ENCODE peak calls at places on chromosomes 12 and 14, in eight cellular contexts. O, M, T, F, C, H, U and Q are unnamed samples.

GRCh38 chr12:105418232-105418631 is 87.7 kb downstream of the C12orf75 start:
- DNase-seq in C (no peak), H (no peak), F (no peak), T (no peak), U (no peak), O (no peak), M (no peak), Q (no peak)

GRCh38 chr14:95359974-95360826 is 40.5 kb upstream of the CLMN start:
- DNase-seq in T (peak; percentile 41), F (no peak), H (no peak), O (peak; percentile 38), M (no peak), C (no peak), U (no peak), Q (no peak)

GRCh38 chr12:113241191-113242017 is 20.1 kb downstream of the TPCN1 start:
- DNase-seq in O (no peak), M (peak; percentile 83), U (peak; percentile 98), C (no peak), H (no peak), T (no peak), F (no peak), Q (peak; percentile 85)

GRCh38 chr12:67705394-67706370 is 57.1 kb downstream of the DYRK2 start:
- DNase-seq in M (no peak), F (no peak), H (no peak), C (no peak), U (no peak), T (no peak), O (no peak), Q (no peak)

GRCh38 chr14:102805454-102805891 is 28.2 kb downstream of the TRAF3 start:
- DNase-seq in U (no peak), M (no peak), T (no peak), O (peak; percentile 48), C (no peak), H (no peak), F (peak; percentile 14), Q (no peak)

GRCh38 chr12:64674367-64674922 is 64.2 kb downstream of the RASSF3 start:
- DNase-seq in T (no peak), H (peak; percentile 65), M (no peak), U (no peak), C (no peak), F (no peak), O (no peak), Q (no peak)

GRCh38 chr14:50037837-50038236 is 78.5 kb downstream of the VCPKMT start:
- DNase-seq in U (no peak), F (no peak), M (no peak), H (no peak), C (no peak), O (no peak), T (no peak), Q (no peak)

GRCh38 chr12:94401326-94401725 is 58.3 kb downstream of the CEP83 start:
- DNase-seq in H (no peak), O (no peak), T (no peak), C (no peak), F (no peak), U (no peak), M (no peak), Q (no peak)

GRCh38 chr14:33287204-33287603 is 348.5 kb downstream of the NPAS3 start:
- DNase-seq in U (no peak), M (peak; percentile 35), H (no peak), O (no peak), C (peak; percentile 52), F (no peak), T (no peak), Q (no peak)

GRCh38 chr12:102300824-102301461 is 103.3 kb upstream of the PMCH start:
- DNase-seq in T (no peak), U (peak; percentile 7), F (no peak), M (peak; percentile 70), O (peak; percentile 43), C (peak; percentile 33), H (no peak), Q (no peak)

GRCh38 chr14:100748403-100748802 is 21.7 kb downstream of the DLK1 start:
- DNase-seq in O (no peak), F (no peak), T (no peak), C (no peak), M (no peak), H (no peak), U (no peak), Q (no peak)

GRCh38 chr12:108856428-108857157 is 790 bp downstream of the SSH1 start:
- DNase-seq in C (no peak), T (no peak), F (no peak), O (no peak), H (peak; percentile 36), M (peak; percentile 54), U (no peak), Q (no peak)

GRCh38 chr12:54360717-54361456 is 3.4 kb downstream of the GPR84 start:
- DNase-seq in O (no peak), U (peak; percentile 80), F (peak; percentile 54), H (peak; percentile 25), C (peak; percentile 94), M (peak; percentile 97), T (peak; percentile 88), Q (peak; percentile 86)

GRCh38 chr14:106187176-106187670 is 660.8 kb downstream of the TMEM121 start:
- DNase-seq in M (peak; percentile 2), O (no peak), T (no peak), U (no peak), F (no peak), C (no peak), H (no peak), Q (no peak)

GRCh38 chr12:89542912-89543592 is 17.2 kb upstream of the POC1B start:
- DNase-seq in H (peak; percentile 36), O (peak; percentile 40), C (peak; percentile 79), T (peak; percentile 70), M (peak; percentile 93), U (peak; percentile 69), F (peak; percentile 50), Q (peak; percentile 45)

GRCh38 chr14:47658041-47658440 is 17.4 kb downstream of the MDGA2 start:
- DNase-seq in M (no peak), F (no peak), H (no peak), T (no peak), C (no peak), O (no peak), U (no peak), Q (no peak)